ENCODE peak calls at places on chromosome 5, in ten cellular contexts. One of them, this sample, is unnamed. For H3K4me1 and H3K36me3, the result is how much of the 10 kb centered on the place peaks cover.

GRCh38 chr5:147098233-147098790 is 136.5 kb upstream of the STK32A start:
- DNase-seq in Peyer's patch: no peak
- DNase-seq in stomach: no peak
- DNase-seq in spleen: no peak
- DNase-seq in HCT116: peak
- DNase-seq in ovary: no peak
- DNase-seq in heart left ventricle: peak
- DNase-seq in breast epithelium: no peak
- DNase-seq in adrenal gland: peak
- DNase-seq in H1: no peak
- DNase-seq in this sample: no peak

GRCh38 chr5:77560677-77561263 is 68.7 kb upstream of the WDR41 start:
- DNase-seq in Peyer's patch: no peak
- DNase-seq in stomach: no peak
- DNase-seq in spleen: no peak
- DNase-seq in HCT116: peak
- DNase-seq in ovary: no peak
- DNase-seq in heart left ventricle: no peak
- DNase-seq in breast epithelium: no peak
- DNase-seq in adrenal gland: no peak
- DNase-seq in H1: no peak
- DNase-seq in this sample: no peak

GRCh38 chr5:1651971-1652872 is 128.5 kb upstream of the LPCAT1 start:
- DNase-seq in Peyer's patch: no peak
- DNase-seq in stomach: no peak
- DNase-seq in spleen: no peak
- DNase-seq in HCT116: no peak
- DNase-seq in ovary: no peak
- DNase-seq in heart left ventricle: peak
- DNase-seq in breast epithelium: no peak
- DNase-seq in adrenal gland: no peak
- DNase-seq in H1: no peak
- DNase-seq in this sample: no peak

GRCh38 chr5:109126481-109126880 is 283.3 kb downstream of the PJA2 start:
- DNase-seq in Peyer's patch: no peak
- DNase-seq in stomach: no peak
- DNase-seq in spleen: no peak
- DNase-seq in HCT116: no peak
- DNase-seq in ovary: no peak
- DNase-seq in heart left ventricle: no peak
- DNase-seq in breast epithelium: no peak
- DNase-seq in adrenal gland: no peak
- DNase-seq in H1: no peak
- DNase-seq in this sample: no peak

GRCh38 chr5:95471922-95472321 is 80.8 kb downstream of the FAM81B start:
- DNase-seq in Peyer's patch: no peak
- DNase-seq in stomach: no peak
- DNase-seq in spleen: no peak
- DNase-seq in HCT116: no peak
- DNase-seq in ovary: no peak
- DNase-seq in heart left ventricle: no peak
- DNase-seq in breast epithelium: no peak
- DNase-seq in adrenal gland: no peak
- DNase-seq in H1: no peak
- DNase-seq in this sample: no peak

GRCh38 chr5:75734913-75735789 is 17.9 kb upstream of the POC5 start:
- DNase-seq in Peyer's patch: no peak
- DNase-seq in stomach: peak
- DNase-seq in spleen: no peak
- DNase-seq in HCT116: peak
- DNase-seq in ovary: no peak
- DNase-seq in heart left ventricle: no peak
- DNase-seq in breast epithelium: no peak
- DNase-seq in adrenal gland: peak
- DNase-seq in H1: peak
- DNase-seq in this sample: no peak

GRCh38 chr5:101679816-101680215 is 616.3 kb downstream of the SLCO4C1 start:
- DNase-seq in Peyer's patch: no peak
- DNase-seq in stomach: no peak
- DNase-seq in spleen: no peak
- DNase-seq in HCT116: no peak
- DNase-seq in ovary: no peak
- DNase-seq in heart left ventricle: no peak
- DNase-seq in breast epithelium: no peak
- DNase-seq in adrenal gland: no peak
- DNase-seq in H1: no peak
- DNase-seq in this sample: no peak

GRCh38 chr5:176844706-176845391 is 34.5 kb downstream of the UNC5A start:
- DNase-seq in Peyer's patch: no peak
- DNase-seq in stomach: no peak
- DNase-seq in spleen: no peak
- DNase-seq in HCT116: no peak
- DNase-seq in ovary: no peak
- DNase-seq in heart left ventricle: no peak
- DNase-seq in breast epithelium: no peak
- DNase-seq in adrenal gland: no peak
- DNase-seq in H1: no peak
- DNase-seq in this sample: no peak

GRCh38 chr5:4868140-4868735 is 271.9 kb upstream of the ADAMTS16 start:
- DNase-seq in Peyer's patch: no peak
- DNase-seq in stomach: peak
- DNase-seq in spleen: no peak
- DNase-seq in HCT116: peak
- DNase-seq in ovary: peak
- DNase-seq in heart left ventricle: peak
- DNase-seq in breast epithelium: no peak
- DNase-seq in adrenal gland: peak
- DNase-seq in H1: no peak
- DNase-seq in this sample: peak

GRCh38 chr5:58149750-58150149 is 310.1 kb downstream of the PLK2 start:
- DNase-seq in Peyer's patch: no peak
- DNase-seq in stomach: no peak
- DNase-seq in spleen: no peak
- DNase-seq in HCT116: no peak
- DNase-seq in ovary: no peak
- DNase-seq in heart left ventricle: no peak
- DNase-seq in breast epithelium: no peak
- DNase-seq in adrenal gland: no peak
- DNase-seq in H1: no peak
- DNase-seq in this sample: no peak

GRCh38 chr5:115516372-115516771 is 28.2 kb downstream of the FEM1C start:
- DNase-seq in Peyer's patch: no peak
- DNase-seq in stomach: no peak
- DNase-seq in spleen: no peak
- DNase-seq in HCT116: no peak
- DNase-seq in ovary: no peak
- DNase-seq in heart left ventricle: no peak
- DNase-seq in breast epithelium: no peak
- DNase-seq in adrenal gland: no peak
- DNase-seq in H1: no peak
- DNase-seq in this sample: no peak
- H3K4me1 ChIP-seq in Peyer's patch: under half
- H3K4me1 ChIP-seq in stomach: under half
- H3K4me1 ChIP-seq in spleen: under half
- H3K4me1 ChIP-seq in HCT116: under half
- H3K4me1 ChIP-seq in ovary: under half
- H3K4me1 ChIP-seq in heart left ventricle: under half
- H3K4me1 ChIP-seq in breast epithelium: under half
- H3K4me1 ChIP-seq in adrenal gland: under half
- H3K4me1 ChIP-seq in H1: under half
- H3K4me1 ChIP-seq in this sample: under half

GRCh38 chr5:83475540-83476469 is 4.3 kb downstream of the VCAN start:
- DNase-seq in Peyer's patch: no peak
- DNase-seq in stomach: no peak
- DNase-seq in spleen: no peak
- DNase-seq in HCT116: no peak
- DNase-seq in ovary: no peak
- DNase-seq in heart left ventricle: no peak
- DNase-seq in breast epithelium: no peak
- DNase-seq in adrenal gland: no peak
- DNase-seq in H1: no peak
- DNase-seq in this sample: no peak

GRCh38 chr5:83473344-83474169 is 2.0 kb downstream of the VCAN start:
- DNase-seq in Peyer's patch: peak
- DNase-seq in stomach: peak
- DNase-seq in spleen: peak
- DNase-seq in HCT116: peak
- DNase-seq in ovary: peak
- DNase-seq in heart left ventricle: peak
- DNase-seq in breast epithelium: peak
- DNase-seq in adrenal gland: peak
- DNase-seq in H1: peak
- DNase-seq in this sample: peak

GRCh38 chr5:83472508-83473343 is 1.2 kb downstream of the VCAN start:
- DNase-seq in Peyer's patch: peak
- DNase-seq in stomach: no peak
- DNase-seq in spleen: peak
- DNase-seq in HCT116: no peak
- DNase-seq in ovary: no peak
- DNase-seq in heart left ventricle: peak
- DNase-seq in breast epithelium: no peak
- DNase-seq in adrenal gland: peak
- DNase-seq in H1: no peak
- DNase-seq in this sample: peak

GRCh38 chr5:83474986-83475385 is 3.4 kb downstream of the VCAN start:
- DNase-seq in Peyer's patch: no peak
- DNase-seq in stomach: no peak
- DNase-seq in spleen: no peak
- DNase-seq in HCT116: no peak
- DNase-seq in ovary: no peak
- DNase-seq in heart left ventricle: no peak
- DNase-seq in breast epithelium: no peak
- DNase-seq in adrenal gland: no peak
- DNase-seq in H1: no peak
- DNase-seq in this sample: no peak

GRCh38 chr5:83474170-83474796 is 2.7 kb downstream of the VCAN start:
- DNase-seq in Peyer's patch: peak
- DNase-seq in stomach: peak
- DNase-seq in spleen: peak
- DNase-seq in HCT116: peak
- DNase-seq in ovary: no peak
- DNase-seq in heart left ventricle: peak
- DNase-seq in breast epithelium: peak
- DNase-seq in adrenal gland: peak
- DNase-seq in H1: peak
- DNase-seq in this sample: peak
- TF ChIP-seq POLR2A in Peyer's patch: no peak
- TF ChIP-seq POLR2A in stomach: no peak
- TF ChIP-seq POLR2A in spleen: no peak
- TF ChIP-seq POLR2A in HCT116: no peak
- TF ChIP-seq POLR2A in ovary: no peak
- TF ChIP-seq POLR2A in heart left ventricle: no peak
- TF ChIP-seq POLR2A in breast epithelium: peak
- TF ChIP-seq POLR2A in adrenal gland: no peak
- TF ChIP-seq POLR2A in H1: peak
- TF ChIP-seq POLR2A in this sample: peak

DNA sequence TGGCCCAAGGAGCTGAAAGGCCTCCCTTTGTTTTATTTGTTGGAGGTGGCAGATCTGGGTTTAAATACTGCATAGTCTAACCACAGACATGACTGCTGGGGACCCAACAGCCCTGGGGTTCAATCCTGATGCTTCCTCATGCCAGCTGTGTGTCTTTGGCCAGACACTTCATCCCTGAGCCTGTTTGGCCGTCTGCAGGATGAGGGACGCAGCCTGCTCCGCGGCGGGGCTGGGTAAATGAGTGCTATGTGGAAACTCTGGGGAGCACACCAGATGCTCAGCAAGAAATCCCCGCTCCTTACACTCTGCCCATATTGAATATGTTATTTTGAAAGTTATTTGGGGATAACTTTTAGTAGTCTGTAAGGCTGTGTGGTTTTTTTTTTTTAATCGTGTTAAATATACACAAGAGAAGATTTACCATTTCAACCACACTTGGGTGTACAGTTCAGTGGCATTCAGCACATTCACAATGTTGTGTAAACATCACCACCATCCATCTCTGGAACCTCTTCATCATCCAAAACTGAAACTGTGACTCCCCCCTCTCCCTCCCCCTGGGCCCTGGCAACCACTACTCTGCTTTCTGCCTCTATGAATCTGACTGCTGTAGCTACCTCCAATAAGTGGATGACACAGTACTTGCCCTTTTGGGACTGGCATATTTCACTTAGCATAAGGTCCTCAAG is 42.8 kb downstream of the SH3PXD2B start:
- DNase-seq in Peyer's patch: no peak
- DNase-seq in stomach: no peak
- DNase-seq in spleen: no peak
- DNase-seq in HCT116: no peak
- DNase-seq in ovary: no peak
- DNase-seq in heart left ventricle: no peak
- DNase-seq in breast epithelium: no peak
- DNase-seq in adrenal gland: peak
- DNase-seq in H1: no peak
- DNase-seq in this sample: peak
- H3K36me3 ChIP-seq in Peyer's patch: under half
- H3K36me3 ChIP-seq in stomach: under half
- H3K36me3 ChIP-seq in spleen: under half
- H3K36me3 ChIP-seq in HCT116: under half
- H3K36me3 ChIP-seq in ovary: under half
- H3K36me3 ChIP-seq in heart left ventricle: under half
- H3K36me3 ChIP-seq in breast epithelium: under half
- H3K36me3 ChIP-seq in adrenal gland: under half
- H3K36me3 ChIP-seq in H1: under half
- H3K36me3 ChIP-seq in this sample: under half

GRCh38 chr5:34503379-34504346 is 152.5 kb upstream of the RAI14 start:
- DNase-seq in Peyer's patch: no peak
- DNase-seq in stomach: no peak
- DNase-seq in spleen: no peak
- DNase-seq in HCT116: no peak
- DNase-seq in ovary: no peak
- DNase-seq in heart left ventricle: peak
- DNase-seq in breast epithelium: peak
- DNase-seq in adrenal gland: peak
- DNase-seq in H1: no peak
- DNase-seq in this sample: no peak

GRCh38 chr5:34499001-34499734 is 157.0 kb upstream of the RAI14 start:
- DNase-seq in Peyer's patch: no peak
- DNase-seq in stomach: no peak
- DNase-seq in spleen: no peak
- DNase-seq in HCT116: no peak
- DNase-seq in ovary: no peak
- DNase-seq in heart left ventricle: no peak
- DNase-seq in breast epithelium: no peak
- DNase-seq in adrenal gland: no peak
- DNase-seq in H1: no peak
- DNase-seq in this sample: no peak

GRCh38 chr5:34500236-34500836 is 155.8 kb upstream of the RAI14 start:
- DNase-seq in Peyer's patch: no peak
- DNase-seq in stomach: no peak
- DNase-seq in spleen: no peak
- DNase-seq in HCT116: no peak
- DNase-seq in ovary: no peak
- DNase-seq in heart left ventricle: no peak
- DNase-seq in breast epithelium: no peak
- DNase-seq in adrenal gland: no peak
- DNase-seq in H1: no peak
- DNase-seq in this sample: no peak

GRCh38 chr5:34501033-34501432 is 155.1 kb upstream of the RAI14 start:
- DNase-seq in Peyer's patch: no peak
- DNase-seq in stomach: no peak
- DNase-seq in spleen: no peak
- DNase-seq in HCT116: no peak
- DNase-seq in ovary: no peak
- DNase-seq in heart left ventricle: no peak
- DNase-seq in breast epithelium: no peak
- DNase-seq in adrenal gland: no peak
- DNase-seq in H1: no peak
- DNase-seq in this sample: no peak

GRCh38 chr5:34501840-34502239 is 154.3 kb upstream of the RAI14 start:
- DNase-seq in Peyer's patch: no peak
- DNase-seq in stomach: no peak
- DNase-seq in spleen: no peak
- DNase-seq in HCT116: no peak
- DNase-seq in ovary: no peak
- DNase-seq in heart left ventricle: no peak
- DNase-seq in breast epithelium: no peak
- DNase-seq in adrenal gland: no peak
- DNase-seq in H1: no peak
- DNase-seq in this sample: no peak
- H3K4me1 ChIP-seq in Peyer's patch: under half
- H3K4me1 ChIP-seq in stomach: under half
- H3K4me1 ChIP-seq in spleen: under half
- H3K4me1 ChIP-seq in HCT116: under half
- H3K4me1 ChIP-seq in ovary: under half
- H3K4me1 ChIP-seq in heart left ventricle: under half
- H3K4me1 ChIP-seq in breast epithelium: under half
- H3K4me1 ChIP-seq in adrenal gland: under half
- H3K4me1 ChIP-seq in H1: under half
- H3K4me1 ChIP-seq in this sample: under half

This sample was measured in uterus.